ENCODE peak calls at places on chromosomes 6 and 20, in five cellular contexts. One of them, this sample, is unnamed.
A peak's percentile ranks its signal among the peaks of the same experiment; 100 is the strongest.

GRCh38 chr6:53691252-53691651 is 25.7 kb upstream of the KLHL31 start:
- DNase-seq in stimulated activated CD4-positive, alpha-beta T cell treated with anti-CD3 and anti-CD28 coated beads, Interleukin-15, amount 100 ng/mL, for 1 hour: no peak
- DNase-seq in ecto neural progenitor cell: no peak
- DNase-seq in Right ventricle myocardium superior: no peak
- DNase-seq in GM04504: no peak
- DNase-seq in this sample: no peak

GRCh38 chr6:109840796-109841195 is 137.3 kb upstream of the GPR6 start:
- DNase-seq in GM04504: no peak
- DNase-seq in Right ventricle myocardium superior: no peak
- DNase-seq in ecto neural progenitor cell: no peak
- DNase-seq in stimulated activated CD4-positive, alpha-beta T cell treated with anti-CD3 and anti-CD28 coated beads, Interleukin-15, amount 100 ng/mL, for 1 hour: no peak
- DNase-seq in this sample: no peak

GRCh38 chr20:25540273-25540672 is 45.1 kb downstream of the NINL start:
- DNase-seq in ecto neural progenitor cell: no peak
- DNase-seq in GM04504: no peak
- DNase-seq in stimulated activated CD4-positive, alpha-beta T cell treated with anti-CD3 and anti-CD28 coated beads, Interleukin-15, amount 100 ng/mL, for 1 hour: no peak
- DNase-seq in Right ventricle myocardium superior: peak; percentile 47
- DNase-seq in this sample: peak; percentile 48

GRCh38 chr20:62598761-62599194 is 43.5 kb upstream of the SLCO4A1 start:
- DNase-seq in ecto neural progenitor cell: no peak
- DNase-seq in GM04504: no peak
- DNase-seq in Right ventricle myocardium superior: peak; percentile 49
- DNase-seq in stimulated activated CD4-positive, alpha-beta T cell treated with anti-CD3 and anti-CD28 coated beads, Interleukin-15, amount 100 ng/mL, for 1 hour: no peak
- DNase-seq in this sample: no peak

GRCh38 chr6:132202569-132202968 is 198.7 kb downstream of the MOXD1 start:
- DNase-seq in ecto neural progenitor cell: no peak
- DNase-seq in GM04504: peak; percentile 77
- DNase-seq in Right ventricle myocardium superior: no peak
- DNase-seq in stimulated activated CD4-positive, alpha-beta T cell treated with anti-CD3 and anti-CD28 coated beads, Interleukin-15, amount 100 ng/mL, for 1 hour: no peak
- DNase-seq in this sample: peak; percentile 85

GRCh38 chr6:139027620-139028182 is 844 bp upstream of the ABRACL start:
- DNase-seq in Right ventricle myocardium superior: no peak
- DNase-seq in GM04504: no peak
- DNase-seq in stimulated activated CD4-positive, alpha-beta T cell treated with anti-CD3 and anti-CD28 coated beads, Interleukin-15, amount 100 ng/mL, for 1 hour: no peak
- DNase-seq in ecto neural progenitor cell: peak; percentile 48
- DNase-seq in this sample: no peak

GRCh38 chr6:75116946-75117345 is 88.9 kb downstream of the COL12A1 start:
- DNase-seq in GM04504: no peak
- DNase-seq in stimulated activated CD4-positive, alpha-beta T cell treated with anti-CD3 and anti-CD28 coated beads, Interleukin-15, amount 100 ng/mL, for 1 hour: no peak
- DNase-seq in Right ventricle myocardium superior: no peak
- DNase-seq in ecto neural progenitor cell: no peak
- DNase-seq in this sample: peak; percentile 58

GRCh38 chr20:59644371-59644939 is 40.1 kb downstream of the PHACTR3 start:
- DNase-seq in Right ventricle myocardium superior: no peak
- DNase-seq in ecto neural progenitor cell: peak; percentile 21
- DNase-seq in stimulated activated CD4-positive, alpha-beta T cell treated with anti-CD3 and anti-CD28 coated beads, Interleukin-15, amount 100 ng/mL, for 1 hour: no peak
- DNase-seq in GM04504: no peak
- DNase-seq in this sample: no peak

GRCh38 chr6:106168097-106168888 is 82.2 kb downstream of the PRDM1 start:
- DNase-seq in GM04504: no peak
- DNase-seq in Right ventricle myocardium superior: no peak
- DNase-seq in ecto neural progenitor cell: no peak
- DNase-seq in stimulated activated CD4-positive, alpha-beta T cell treated with anti-CD3 and anti-CD28 coated beads, Interleukin-15, amount 100 ng/mL, for 1 hour: no peak
- DNase-seq in this sample: no peak

GRCh38 chr6:3603443-3604130 is 146.7 kb upstream of the SLC22A23 start:
- DNase-seq in Right ventricle myocardium superior: no peak
- DNase-seq in ecto neural progenitor cell: no peak
- DNase-seq in GM04504: no peak
- DNase-seq in stimulated activated CD4-positive, alpha-beta T cell treated with anti-CD3 and anti-CD28 coated beads, Interleukin-15, amount 100 ng/mL, for 1 hour: no peak
- DNase-seq in this sample: no peak

GRCh38 chr6:55678330-55679224 is 99.6 kb upstream of the HMGCLL1 start:
- DNase-seq in stimulated activated CD4-positive, alpha-beta T cell treated with anti-CD3 and anti-CD28 coated beads, Interleukin-15, amount 100 ng/mL, for 1 hour: no peak
- DNase-seq in Right ventricle myocardium superior: no peak
- DNase-seq in ecto neural progenitor cell: no peak
- DNase-seq in GM04504: no peak
- DNase-seq in this sample: no peak

GRCh38 chr6:142902636-142903053 is 42.3 kb downstream of the HIVEP2 start:
- DNase-seq in Right ventricle myocardium superior: peak; percentile 70
- DNase-seq in GM04504: peak; percentile 96
- DNase-seq in ecto neural progenitor cell: no peak
- DNase-seq in stimulated activated CD4-positive, alpha-beta T cell treated with anti-CD3 and anti-CD28 coated beads, Interleukin-15, amount 100 ng/mL, for 1 hour: peak; percentile 46
- DNase-seq in this sample: peak; percentile 98

GRCh38 chr6:154408906-154409500 is 52.4 kb upstream of the IPCEF1 start:
- DNase-seq in GM04504: no peak
- DNase-seq in Right ventricle myocardium superior: no peak
- DNase-seq in stimulated activated CD4-positive, alpha-beta T cell treated with anti-CD3 and anti-CD28 coated beads, Interleukin-15, amount 100 ng/mL, for 1 hour: no peak
- DNase-seq in ecto neural progenitor cell: no peak
- DNase-seq in this sample: peak; percentile 49

GRCh38 chr6:141167945-141168344 is 964.8 kb upstream of the GJE1 start:
- DNase-seq in ecto neural progenitor cell: no peak
- DNase-seq in stimulated activated CD4-positive, alpha-beta T cell treated with anti-CD3 and anti-CD28 coated beads, Interleukin-15, amount 100 ng/mL, for 1 hour: no peak
- DNase-seq in Right ventricle myocardium superior: no peak
- DNase-seq in GM04504: no peak
- DNase-seq in this sample: no peak

GRCh38 chr6:150343434-150343833 is 25.4 kb upstream of the IYD start:
- DNase-seq in GM04504: no peak
- DNase-seq in ecto neural progenitor cell: no peak
- DNase-seq in stimulated activated CD4-positive, alpha-beta T cell treated with anti-CD3 and anti-CD28 coated beads, Interleukin-15, amount 100 ng/mL, for 1 hour: no peak
- DNase-seq in Right ventricle myocardium superior: no peak
- DNase-seq in this sample: no peak

GRCh38 chr6:87705070-87705691 is 3.1 kb upstream of the AKIRIN2 start:
- DNase-seq in Right ventricle myocardium superior: no peak
- DNase-seq in stimulated activated CD4-positive, alpha-beta T cell treated with anti-CD3 and anti-CD28 coated beads, Interleukin-15, amount 100 ng/mL, for 1 hour: no peak
- DNase-seq in GM04504: no peak
- DNase-seq in ecto neural progenitor cell: no peak
- DNase-seq in this sample: peak; percentile 33

GRCh38 chr6:108946695-108947094 is 98.5 kb downstream of the ARMC2 start:
- DNase-seq in GM04504: no peak
- DNase-seq in stimulated activated CD4-positive, alpha-beta T cell treated with anti-CD3 and anti-CD28 coated beads, Interleukin-15, amount 100 ng/mL, for 1 hour: no peak
- DNase-seq in Right ventricle myocardium superior: no peak
- DNase-seq in ecto neural progenitor cell: no peak
- DNase-seq in this sample: no peak

GRCh38 chr6:119444642-119445557 is 95.3 kb upstream of the MAN1A1 start:
- DNase-seq in Right ventricle myocardium superior: no peak
- DNase-seq in ecto neural progenitor cell: no peak
- DNase-seq in GM04504: no peak
- DNase-seq in stimulated activated CD4-positive, alpha-beta T cell treated with anti-CD3 and anti-CD28 coated beads, Interleukin-15, amount 100 ng/mL, for 1 hour: no peak
- DNase-seq in this sample: no peak